ENCODE peak calls at places on chromosome 13, in six cellular contexts. S, Q, Z, C, F and E are unnamed samples.

GRCh38 chr13:44155422-44156293 is 218.0 kb upstream of the SERP2 start:
- DNase-seq in S (no peak), Q (peak; percentile 93), Z (peak; percentile 38), C (no peak), F (no peak), E (peak; percentile 78)

GRCh38 chr13:44132710-44133109 is 240.9 kb upstream of the SERP2 start:
- DNase-seq in S (peak; percentile 56), Q (peak; percentile 74), Z (no peak), C (peak; percentile 38), F (peak; percentile 71), E (no peak)

GRCh38 chr13:105139380-105140285 is 1395.8 kb downstream of the EFNB2 start:
- DNase-seq in S (no peak), Q (peak; percentile 56), Z (peak; percentile 11), C (peak; percentile 44), F (no peak), E (no peak)

GRCh38 chr13:71499235-71499634 is 367.8 kb downstream of the DACH1 start:
- DNase-seq in S (no peak), Q (no peak), Z (no peak), C (no peak), F (no peak), E (no peak)

GRCh38 chr13:62110079-62110478 is 694.4 kb upstream of the PCDH20 start:
- DNase-seq in S (no peak), Q (no peak), Z (no peak), C (no peak), F (no peak), E (no peak)

GRCh38 chr13:114110091-114110829 is 22.2 kb downstream of the RASA3 start:
- DNase-seq in S (peak; percentile 84), Q (peak; percentile 70), Z (peak; percentile 50), C (no peak), F (no peak), E (no peak)

GRCh38 chr13:50636007-50636704 is 207.3 kb downstream of the DLEU7 start:
- DNase-seq in S (no peak), Q (no peak), Z (peak; percentile 93), C (no peak), F (no peak), E (no peak)

GRCh38 chr13:114142640-114143490 is 10.4 kb upstream of the RASA3 start:
- DNase-seq in S (no peak), Q (peak; percentile 64), Z (no peak), C (no peak), F (no peak), E (peak; percentile 53)

GRCh38 chr13:42996584-42996983 is 4.5 kb upstream of the EPSTI1 start:
- DNase-seq in S (no peak), Q (no peak), Z (no peak), C (peak; percentile 46), F (peak; percentile 77), E (no peak)

GRCh38 chr13:80430561-80430960 is 89.6 kb upstream of the SPRY2 start:
- DNase-seq in S (no peak), Q (no peak), Z (no peak), C (no peak), F (no peak), E (no peak)

GRCh38 chr13:50080158-50080855 is 65.1 kb downstream of the KCNRG start:
- DNase-seq in S (no peak), Q (peak; percentile 70), Z (peak; percentile 31), C (no peak), F (peak; percentile 44), E (peak; percentile 15)

GRCh38 chr13:20702530-20702929 is 969 bp upstream of the IL17D start:
- DNase-seq in S (no peak), Q (no peak), Z (no peak), C (no peak), F (no peak), E (no peak)

GRCh38 chr13:106446011-106446410 is 89.5 kb downstream of the EFNB2 start:
- DNase-seq in S (no peak), Q (no peak), Z (no peak), C (no peak), F (peak; percentile 78), E (no peak)

GRCh38 chr13:106493569-106493968 is 41.9 kb downstream of the EFNB2 start:
- DNase-seq in S (no peak), Q (no peak), Z (no peak), C (no peak), F (no peak), E (no peak)

GRCh38 chr13:48234652-48235099 is 1.7 kb downstream of the ITM2B start:
- DNase-seq in S (no peak), Q (no peak), Z (no peak), C (no peak), F (no peak), E (no peak)

GRCh38 chr13:50079278-50080157 is 64.3 kb downstream of the KCNRG start:
- DNase-seq in S (no peak), Q (no peak), Z (no peak), C (no peak), F (no peak), E (no peak)

GRCh38 chr13:46327256-46327655 is 59.8 kb downstream of the RUBCNL start:
- DNase-seq in S (no peak), Q (no peak), Z (no peak), C (no peak), F (no peak), E (no peak)

GRCh38 chr13:73984949-73985691 is 149.1 kb downstream of the KLF12 start:
- DNase-seq in S (no peak), Q (no peak), Z (peak; percentile 37), C (no peak), F (no peak), E (no peak)

GRCh38 chr13:32019612-32020233 is 11.9 kb upstream of the FRY start:
- DNase-seq in S (no peak), Q (no peak), Z (peak; percentile 75), C (peak; percentile 37), F (peak; percentile 42), E (peak; percentile 10)

GRCh38 chr13:48505597-48506091 is 27.2 kb downstream of the RCBTB2 start:
- DNase-seq in S (no peak), Q (no peak), Z (no peak), C (no peak), F (no peak), E (peak; percentile 46)

GRCh38 chr13:27830010-27830409 is 37.7 kb downstream of the GSX1 start:
- DNase-seq in S (peak; percentile 93), Q (peak; percentile 62), Z (peak; percentile 80), C (peak; percentile 32), F (no peak), E (peak; percentile 6)

GRCh38 chr13:85260896-85261295 is 538.3 kb downstream of the SLITRK6 start:
- DNase-seq in S (no peak), Q (no peak), Z (no peak), C (no peak), F (no peak), E (no peak)

GRCh38 chr13:51222510-51223283 is 499 bp downstream of the FAM124A start:
- DNase-seq in S (no peak), Q (no peak), Z (peak; percentile 59), C (no peak), F (no peak), E (no peak)

GRCh38 chr13:26377038-26377437 is 123.1 kb downstream of the CDK8 start:
- DNase-seq in S (no peak), Q (no peak), Z (peak; percentile 81), C (peak; percentile 8), F (no peak), E (no peak)

GRCh38 chr13:19685034-19685433 is 51.6 kb downstream of the MPHOSPH8 start:
- DNase-seq in S (no peak), Q (no peak), Z (peak; percentile 42), C (no peak), F (no peak), E (no peak)

GRCh38 chr13:73576291-73576690 is 517.5 kb downstream of the KLF5 start:
- DNase-seq in S (no peak), Q (no peak), Z (no peak), C (no peak), F (no peak), E (no peak)

GRCh38 chr13:50071399-50071798 is 56.2 kb downstream of the KCNRG start:
- DNase-seq in S (no peak), Q (no peak), Z (no peak), C (no peak), F (no peak), E (no peak)

GRCh38 chr13:106573855-106574254 is 5.9 kb upstream of the ARGLU1 start:
- DNase-seq in S (no peak), Q (peak; percentile 77), Z (no peak), C (no peak), F (peak; percentile 31), E (no peak)

GRCh38 chr13:26881154-26881553 is 120.6 kb upstream of the GPR12 start:
- DNase-seq in S (no peak), Q (no peak), Z (no peak), C (no peak), F (peak; percentile 20), E (peak; percentile 12)

GRCh38 chr13:101139076-101139475 is 277.2 kb downstream of the NALCN start:
- DNase-seq in S (no peak), Q (no peak), Z (no peak), C (no peak), F (no peak), E (no peak)

GRCh38 chr13:82298110-82298509 is 1584.2 kb downstream of the SLITRK1 start:
- DNase-seq in S (no peak), Q (no peak), Z (no peak), C (no peak), F (no peak), E (no peak)

GRCh38 chr13:109545964-109546363 is 240.4 kb downstream of the IRS2 start:
- DNase-seq in S (no peak), Q (no peak), Z (peak; percentile 33), C (no peak), F (no peak), E (no peak)
- H3K27ac ChIP-seq in S (no peak overlapping the region), Q (no peak overlapping the region), Z (peak overlapping the region; percentile 16), C (no peak overlapping the region), F (no peak overlapping the region), E (no peak overlapping the region)

GRCh38 chr13:99119686-99120085 is 81.0 kb upstream of the UBAC2 start:
- DNase-seq in S (no peak), Q (no peak), Z (no peak), C (no peak), F (no peak), E (no peak)
- H3K27ac ChIP-seq in S (no peak overlapping the region), Q (no peak overlapping the region), Z (no peak overlapping the region), C (no peak overlapping the region), F (no peak overlapping the region), E (no peak overlapping the region)

GRCh38 chr13:97116754-97117153 is 105.4 kb upstream of the MBNL2 start:
- DNase-seq in S (no peak), Q (peak; percentile 74), Z (peak; percentile 27), C (no peak), F (peak; percentile 74), E (no peak)
- H3K27ac ChIP-seq in S (peak overlapping the region; percentile 67), Q (peak overlapping the region; percentile 82), Z (no peak overlapping the region), C (no peak overlapping the region), F (no peak overlapping the region), E (peak overlapping the region; percentile 10)

DNA sequence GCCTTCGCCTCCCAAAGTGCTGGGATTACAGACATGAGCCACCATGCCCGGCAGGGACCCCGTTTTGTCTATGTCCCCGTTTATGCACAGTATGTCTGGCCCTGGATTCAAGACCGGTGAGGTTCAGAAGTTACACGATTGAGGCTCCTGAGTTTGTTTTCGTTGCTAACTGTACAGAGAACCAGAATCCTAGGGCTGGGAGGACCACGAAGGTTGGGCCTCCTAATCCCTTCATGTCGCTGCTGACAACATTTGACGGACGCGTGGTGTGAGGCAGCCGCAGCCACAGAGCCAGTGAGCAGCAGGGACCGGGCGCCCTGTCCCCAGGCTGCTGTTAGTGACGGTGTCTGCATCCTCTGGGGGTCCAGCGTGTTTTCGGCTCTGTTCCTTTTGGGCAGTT is 91.4 kb downstream of the ATP11A start:
- DNase-seq in S (no peak), Q (no peak), Z (no peak), C (no peak), F (no peak), E (no peak)
- H3K27ac ChIP-seq in S (no peak overlapping the region), Q (no peak overlapping the region), Z (no peak overlapping the region), C (no peak overlapping the region), F (no peak overlapping the region), E (no peak overlapping the region)

GRCh38 chr13:110305949-110306339 is 1.0 kb downstream of the COL4A1 start:
- DNase-seq in S (no peak), Q (peak; percentile 68), Z (no peak), C (no peak), F (no peak), E (no peak)
- H3K27ac ChIP-seq in S (peak overlapping the region; percentile 95), Q (peak overlapping the region; percentile 99), Z (no peak overlapping the region), C (no peak overlapping the region), F (peak overlapping the region; percentile 87), E (peak overlapping the region; percentile 91)